ENCODE peak calls at places on chromosomes 12 and 14, in ten cellular contexts. G is AG09309, H is IMR-90, Z is Peyer's patch, A is pancreas, I is right atrium auricular region, Y is ovary, V is HCT116, U is AG04449, R is lower leg skin. J is an unnamed sample.

GRCh38 chr12:80356092-80356491 is 87.9 kb upstream of the PTPRQ start:
- DNase-seq in G (no peak), H (no peak), Z (no peak), A (no peak), I (no peak), Y (no peak), V (no peak), U (no peak), R (no peak), J (no peak)

GRCh38 chr14:32337759-32338158 is 8.7 kb downstream of the AKAP6 start:
- DNase-seq in G (no peak), H (no peak), Z (no peak), A (no peak), I (no peak), Y (no peak), V (no peak), U (no peak), R (no peak), J (no peak)

GRCh38 chr12:105253882-105254513 is 18.0 kb upstream of the APPL2 start:
- DNase-seq in G (no peak), H (peak), Z (no peak), A (no peak), I (no peak), Y (no peak), V (no peak), U (no peak), R (no peak), J (peak)

GRCh38 chr14:104792101-104792884 is 3.3 kb downstream of the AKT1 start:
- DNase-seq in G (no peak), H (no peak), Z (no peak), A (peak), I (no peak), Y (no peak), V (no peak), U (no peak), R (no peak), J (no peak)

GRCh38 chr12:125132698-125133400 is 67.6 kb downstream of the AACS start:
- DNase-seq in G (no peak), H (peak), Z (no peak), A (no peak), I (no peak), Y (no peak), V (no peak), U (peak), R (no peak), J (peak)

GRCh38 chr14:55122441-55122986 is 6.5 kb upstream of the LGALS3 start:
- DNase-seq in G (no peak), H (peak), Z (peak), A (peak), I (no peak), Y (no peak), V (no peak), U (no peak), R (no peak), J (peak)

GRCh38 chr14:67623114-67623513 is 3.4 kb downstream of the ARG2 start:
- DNase-seq in G (no peak), H (no peak), Z (no peak), A (no peak), I (no peak), Y (no peak), V (no peak), U (no peak), R (no peak), J (peak)

GRCh38 chr14:62117010-62117717 is 354.9 kb downstream of the SNAPC1 start:
- DNase-seq in G (peak), H (peak), Z (peak), A (peak), I (peak), Y (peak), V (no peak), U (no peak), R (peak), J (peak)

GRCh38 chr14:60848066-60848465 is 113.5 kb downstream of the MNAT1 start:
- DNase-seq in G (no peak), H (no peak), Z (no peak), A (no peak), I (no peak), Y (no peak), V (no peak), U (no peak), R (no peak), J (no peak)

GRCh38 chr12:118136559-118137003 is 657 bp downstream of the PEBP1 start:
- DNase-seq in G (no peak), H (peak), Z (peak), A (peak), I (peak), Y (peak), V (no peak), U (no peak), R (peak), J (peak)

GRCh38 chr12:61891632-61892031 is 368.6 kb upstream of the USP15 start:
- DNase-seq in G (no peak), H (no peak), Z (no peak), A (no peak), I (no peak), Y (no peak), V (no peak), U (no peak), R (no peak), J (no peak)

GRCh38 chr14:80239631-80240030 is 28.3 kb upstream of the DIO2 start:
- DNase-seq in G (no peak), H (no peak), Z (no peak), A (no peak), I (no peak), Y (no peak), V (no peak), U (no peak), R (no peak), J (peak)

GRCh38 chr12:51924551-51925399 is 17.5 kb downstream of the ACVRL1 start:
- DNase-seq in G (no peak), H (no peak), Z (no peak), A (no peak), I (no peak), Y (peak), V (no peak), U (no peak), R (peak), J (no peak)

GRCh38 chr12:119258149-119258548 is 76.4 kb upstream of the CCDC60 start:
- DNase-seq in G (no peak), H (no peak), Z (no peak), A (no peak), I (no peak), Y (no peak), V (no peak), U (no peak), R (no peak), J (no peak)

GRCh38 chr12:63319386-63319785 is 168.4 kb upstream of the AVPR1A start:
- DNase-seq in G (no peak), H (no peak), Z (no peak), A (no peak), I (no peak), Y (no peak), V (peak), U (no peak), R (no peak), J (no peak)

GRCh38 chr14:101502761-101503392 is 58.4 kb upstream of the DIO3 start:
- DNase-seq in G (no peak), H (no peak), Z (peak), A (peak), I (peak), Y (no peak), V (no peak), U (no peak), R (peak), J (no peak)

GRCh38 chr14:65101631-65102440 is 481 bp downstream of the MAX start:
- DNase-seq in G (no peak), H (no peak), Z (peak), A (peak), I (no peak), Y (peak), V (no peak), U (no peak), R (peak), J (no peak)

GRCh38 chr12:123099556-123100192 is 51.2 kb downstream of the PITPNM2 start:
- DNase-seq in G (no peak), H (no peak), Z (no peak), A (no peak), I (no peak), Y (no peak), V (no peak), U (no peak), R (no peak), J (no peak)

GRCh38 chr14:59354666-59355065 is 110.5 kb downstream of the GPR135 start:
- DNase-seq in G (peak), H (peak), Z (no peak), A (no peak), I (no peak), Y (no peak), V (no peak), U (peak), R (no peak), J (peak)

GRCh38 chr12:5944053-5944452 is 1.0 kb downstream of the ANO2 start:
- DNase-seq in G (no peak), H (no peak), Z (no peak), A (no peak), I (no peak), Y (no peak), V (no peak), U (no peak), R (no peak), J (no peak)

GRCh38 chr12:5948696-5949095 is 3.6 kb upstream of the ANO2 start:
- DNase-seq in G (no peak), H (no peak), Z (no peak), A (no peak), I (no peak), Y (no peak), V (no peak), U (no peak), R (no peak), J (no peak)

GRCh38 chr12:5944688-5945070 is 380 bp downstream of the ANO2 start:
- DNase-seq in G (no peak), H (no peak), Z (no peak), A (no peak), I (no peak), Y (no peak), V (no peak), U (no peak), R (no peak), J (no peak)

GRCh38 chr12:5946388-5946787 is 1.3 kb upstream of the ANO2 start:
- DNase-seq in G (no peak), H (no peak), Z (no peak), A (no peak), I (no peak), Y (no peak), V (no peak), U (no peak), R (no peak), J (no peak)

GRCh38 chr12:5945071-5946008 is at the start of gene ANO2:
- DNase-seq in G (no peak), H (no peak), Z (no peak), A (no peak), I (no peak), Y (no peak), V (no peak), U (no peak), R (no peak), J (no peak)
- H3K4me3 ChIP-seq in G (peak), H (peak), Z (no peak), A (peak), I (peak), Y (no peak), V (no peak), U (peak), R (no peak), J (peak)

DNA sequence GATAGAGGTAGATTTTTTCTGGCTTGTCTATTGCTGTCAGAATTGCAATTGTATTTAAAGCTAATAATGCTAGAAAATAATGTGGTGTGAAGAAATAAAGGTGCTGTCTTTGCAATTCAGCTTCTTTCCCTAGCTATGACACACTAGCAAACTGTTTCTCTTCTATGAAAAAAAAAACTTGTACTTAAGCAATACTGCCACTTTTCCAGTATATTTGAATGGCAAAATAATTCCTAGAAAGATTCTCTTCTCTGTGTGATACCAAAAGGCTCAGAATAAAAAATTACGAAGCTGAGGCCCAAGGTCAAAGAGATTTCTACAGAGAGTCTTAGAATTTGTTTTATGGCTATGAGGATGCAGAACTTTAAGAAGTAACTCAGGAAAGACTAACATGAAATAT is 235.5 kb downstream of the ADAMTS20 start:
- DNase-seq in G (no peak), H (peak), Z (no peak), A (no peak), I (no peak), Y (no peak), V (no peak), U (no peak), R (no peak), J (no peak)
- TF ChIP-seq CTCF in G (no peak), H (no peak), Z (no peak), A (no peak), I (no peak), Y (no peak), V (no peak), U (no peak), R (no peak), J (no peak)

GRCh38 chr12:15855646-15856045 is 26.5 kb upstream of the STRAP start:
- DNase-seq in G (no peak), H (peak), Z (no peak), A (no peak), I (no peak), Y (no peak), V (no peak), U (no peak), R (no peak), J (peak)
- H3K4me3 ChIP-seq in G (no peak), H (no peak), Z (no peak), A (no peak), I (no peak), Y (no peak), V (no peak), U (no peak), R (no peak), J (no peak)

GRCh38 chr12:110917961-110918360 is 2.4 kb downstream of the MYL2 start:
- DNase-seq in G (no peak), H (no peak), Z (no peak), A (no peak), I (no peak), Y (no peak), V (no peak), U (no peak), R (no peak), J (no peak)
- TF ChIP-seq CTCF in G (no peak), H (no peak), Z (no peak), A (no peak), I (no peak), Y (no peak), V (no peak), U (no peak), R (no peak), J (no peak)

GRCh38 chr14:68976160-68977067 is 2.7 kb downstream of the ACTN1 start:
- DNase-seq in G (no peak), H (peak), Z (no peak), A (peak), I (no peak), Y (peak), V (no peak), U (no peak), R (peak), J (peak)
- H3K4me3 ChIP-seq in G (peak), H (peak), Z (no peak), A (no peak), I (peak), Y (peak), V (no peak), U (peak), R (no peak), J (peak)

GRCh38 chr12:126347421-126347820 is 1282.2 kb downstream of the AACS start:
- DNase-seq in G (no peak), H (no peak), Z (no peak), A (no peak), I (no peak), Y (no peak), V (no peak), U (no peak), R (no peak), J (no peak)
- TF ChIP-seq CTCF in G (peak), H (no peak), Z (no peak), A (no peak), I (no peak), Y (no peak), V (peak), U (no peak), R (no peak), J (no peak)

GRCh38 chr12:96220902-96221301 is 26.7 kb downstream of the ELK3 start:
- DNase-seq in G (no peak), H (peak), Z (no peak), A (no peak), I (peak), Y (no peak), V (no peak), U (no peak), R (no peak), J (peak)
- H3K4me3 ChIP-seq in G (no peak), H (no peak), Z (no peak), A (no peak), I (no peak), Y (no peak), V (no peak), U (no peak), R (no peak), J (no peak)

DNA sequence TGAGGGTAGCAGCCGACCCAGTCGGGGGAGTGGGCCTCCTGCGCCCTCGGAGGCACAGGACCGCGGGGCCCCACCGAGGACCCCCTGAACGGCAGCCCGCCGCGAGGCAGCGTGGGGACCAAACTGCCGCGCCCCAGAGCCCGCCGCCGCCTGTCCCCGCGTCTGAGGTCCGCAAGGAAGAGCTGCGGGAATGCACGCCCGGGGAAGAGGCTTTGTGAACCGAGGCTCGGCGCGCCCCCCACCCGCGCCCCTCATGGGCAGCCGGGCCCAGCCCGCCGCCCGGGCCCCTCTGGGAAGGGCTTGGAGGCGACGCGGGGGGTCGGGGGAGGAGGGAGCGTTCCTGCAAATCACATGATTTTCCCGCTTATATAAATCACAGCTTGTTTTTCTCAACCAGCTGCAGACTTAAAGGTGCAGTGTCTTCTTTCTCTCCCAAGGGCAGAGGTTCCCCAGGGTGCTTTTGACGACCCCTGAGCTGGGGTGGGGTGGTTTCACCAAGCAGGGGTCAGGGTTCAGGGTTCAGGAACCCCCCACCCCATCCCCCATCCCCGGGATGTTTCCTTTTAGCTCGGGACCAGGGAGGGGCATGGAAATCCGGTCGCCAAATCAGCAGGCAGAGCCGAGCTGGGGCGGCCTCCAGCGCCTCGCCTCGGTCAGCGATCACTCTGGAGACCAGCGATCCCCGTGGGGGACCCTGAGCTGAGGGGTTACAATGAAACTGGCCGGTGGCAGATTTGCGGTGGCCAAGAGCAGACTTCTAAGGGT is 44.7 kb upstream of the ATP23 start:
- DNase-seq in G (no peak), H (peak), Z (peak), A (peak), I (peak), Y (peak), V (no peak), U (no peak), R (peak), J (peak)
- TF ChIP-seq CTCF in G (peak), H (peak), Z (peak), A (no peak), I (peak), Y (peak), V (no peak), U (peak), R (no peak), J (peak)

DNA sequence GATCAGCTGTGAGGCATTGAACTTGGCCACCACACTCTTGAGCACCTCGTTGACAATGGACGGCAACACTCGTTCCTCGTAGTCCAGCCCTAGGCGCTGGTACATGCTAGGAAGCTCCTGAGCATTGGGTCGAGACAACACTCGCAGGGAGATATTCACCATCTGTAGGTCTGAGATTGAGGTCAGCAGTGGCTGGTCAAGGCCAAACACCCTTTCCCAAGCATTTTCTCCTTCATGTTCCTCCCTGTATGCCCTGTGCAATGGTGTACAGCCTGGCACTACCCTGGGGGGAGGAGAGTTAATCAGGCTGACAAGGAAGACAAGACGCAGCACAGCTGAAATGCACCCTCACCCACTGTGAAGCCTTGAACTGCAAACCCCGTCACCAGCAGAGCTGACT is 2.0 kb downstream of the PHB2 start:
- DNase-seq in G (no peak), H (no peak), Z (no peak), A (no peak), I (no peak), Y (peak), V (no peak), U (no peak), R (peak), J (no peak)
- H3K4me3 ChIP-seq in G (no peak), H (no peak), Z (no peak), A (no peak), I (no peak), Y (no peak), V (peak), U (no peak), R (no peak), J (peak)

J was measured in AG10803.